ENCODE peak calls at places on chromosome 15, in six cellular contexts. M is neural progenitor cell, A is heart right ventricle, Z is fibroblast of lung, U is Peyer's patch, N is sigmoid colon. D is an unnamed sample. For H3K4me1, the result is how much of the 10 kb centered on the place peaks cover.

GRCh38 chr15:90583471-90584252 is 53.9 kb downstream of the CRTC3 start:
- DNase-seq in U (no peak), A (no peak), N (no peak), M (peak), Z (no peak), D (no peak)

GRCh38 chr15:51405646-51406194 is 64.3 kb downstream of the GLDN start:
- DNase-seq in Z (peak), U (no peak), N (no peak), M (no peak), A (no peak), D (no peak)

GRCh38 chr15:32888221-32888761 is 170.5 kb downstream of the GREM1 start:
- DNase-seq in U (no peak), M (no peak), A (no peak), Z (no peak), N (no peak), D (no peak)

GRCh38 chr15:28922712-28923012 is 36.9 kb downstream of the APBA2 start:
- DNase-seq in Z (no peak), U (no peak), N (no peak), A (no peak), M (no peak), D (no peak)

GRCh38 chr15:91948001-91948608 is 94.6 kb downstream of the SLCO3A1 start:
- DNase-seq in N (no peak), M (peak), Z (peak), A (peak), U (no peak), D (peak)

GRCh38 chr15:92571824-92572223 is 83.8 kb downstream of the FAM174B start:
- DNase-seq in M (no peak), N (no peak), Z (no peak), A (no peak), U (no peak), D (no peak)

GRCh38 chr15:92326236-92326635 is 67.4 kb upstream of the ST8SIA2 start:
- DNase-seq in Z (no peak), U (no peak), N (no peak), M (no peak), A (no peak), D (no peak)

GRCh38 chr15:42405876-42406482 is 46.7 kb downstream of the CAPN3 start:
- DNase-seq in N (no peak), Z (no peak), M (no peak), A (no peak), U (no peak), D (peak)

GRCh38 chr15:70186152-70186551 is 88.4 kb upstream of the TLE3 start:
- DNase-seq in N (peak), U (no peak), M (no peak), A (no peak), Z (no peak), D (no peak)

GRCh38 chr15:27339138-27339537 is 368.2 kb downstream of the GABRG3 start:
- DNase-seq in Z (no peak), U (no peak), A (no peak), M (no peak), N (no peak), D (no peak)

GRCh38 chr15:100914876-100915275 is 4.3 kb upstream of the LRRK1 start:
- DNase-seq in A (no peak), U (no peak), M (peak), N (no peak), Z (peak), D (no peak)
- TF ChIP-seq CTCF in A (no peak), U (no peak), M (peak), N (no peak), Z (peak), D (peak)

GRCh38 chr15:57422113-57422754 is 45.9 kb downstream of the CGNL1 start:
- DNase-seq in U (no peak), N (no peak), A (no peak), M (no peak), Z (no peak), D (no peak)
- H3K27ac ChIP-seq in U (no peak), N (no peak), A (no peak), M (no peak), Z (no peak), D (no peak)

DNA sequence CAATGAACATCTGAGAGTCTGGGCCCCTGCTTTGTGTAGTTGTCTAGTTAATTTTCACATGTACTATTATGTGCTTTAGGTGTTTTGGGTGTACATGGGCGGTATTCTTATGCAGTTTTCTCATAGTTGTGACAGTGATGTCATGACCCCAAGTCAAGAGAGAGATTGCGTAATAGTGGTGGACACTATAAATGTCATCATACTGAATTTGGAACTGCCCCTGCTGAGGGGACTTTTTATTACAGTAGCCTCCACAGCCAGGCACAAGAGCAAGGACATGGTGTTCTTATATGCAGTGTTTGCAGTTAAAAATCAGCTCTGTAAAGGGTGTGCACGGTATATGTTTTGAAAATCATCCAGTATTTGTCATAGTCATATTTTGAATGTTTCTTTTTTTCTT is 29.5 kb downstream of the ABHD2 start:
- DNase-seq in A (no peak), U (no peak), M (no peak), Z (no peak), N (no peak), D (no peak)
- H3K4me1 ChIP-seq in A (half or more), U (half or more), M (under half), Z (under half), N (half or more), D (under half)

GRCh38 chr15:48603123-48603500 is 42.4 kb downstream of the FBN1 start:
- DNase-seq in N (no peak), M (no peak), Z (no peak), A (no peak), U (no peak), D (no peak)
- TF ChIP-seq CTCF in N (no peak), M (peak), Z (no peak), A (no peak), U (no peak), D (peak)